ENCODE peak calls at places on chromosomes 5 and 9, in four cellular contexts. One of them, this sample, is unnamed.

GRCh38 chr9:99389087-99390033 is 167.3 kb downstream of the SEC61B start:
- DNase-seq in hepatocyte: no peak
- DNase-seq in stomach: no peak
- DNase-seq in DND-41: no peak
- DNase-seq in this sample: no peak

GRCh38 chr5:116520706-116521105 is 53.9 kb downstream of the SEMA6A start:
- DNase-seq in stomach: no peak
- DNase-seq in hepatocyte: no peak
- DNase-seq in DND-41: no peak
- DNase-seq in this sample: no peak

GRCh38 chr5:4116834-4117233 is 521.2 kb downstream of the IRX1 start:
- DNase-seq in DND-41: peak
- DNase-seq in hepatocyte: no peak
- DNase-seq in stomach: no peak
- DNase-seq in this sample: peak

GRCh38 chr9:129352157-129352870 is 174.3 kb upstream of the IER5L start:
- DNase-seq in DND-41: no peak
- DNase-seq in stomach: no peak
- DNase-seq in hepatocyte: no peak
- DNase-seq in this sample: peak

GRCh38 chr9:82970359-82970758 is 92.6 kb downstream of the RASEF start:
- DNase-seq in hepatocyte: no peak
- DNase-seq in DND-41: no peak
- DNase-seq in stomach: no peak
- DNase-seq in this sample: no peak

GRCh38 chr5:151952233-151952632 is 27.6 kb upstream of the GLRA1 start:
- DNase-seq in hepatocyte: no peak
- DNase-seq in stomach: no peak
- DNase-seq in DND-41: no peak
- DNase-seq in this sample: no peak

GRCh38 chr5:14038341-14038959 is 94.0 kb upstream of the DNAH5 start:
- DNase-seq in hepatocyte: peak
- DNase-seq in stomach: no peak
- DNase-seq in DND-41: no peak
- DNase-seq in this sample: no peak

GRCh38 chr5:84191296-84191695 is 193.4 kb downstream of the EDIL3 start:
- DNase-seq in stomach: no peak
- DNase-seq in DND-41: no peak
- DNase-seq in hepatocyte: no peak
- DNase-seq in this sample: no peak

GRCh38 chr5:2813678-2814077 is 62.2 kb upstream of the IRX2 start:
- DNase-seq in DND-41: no peak
- DNase-seq in stomach: no peak
- DNase-seq in hepatocyte: no peak
- DNase-seq in this sample: no peak

GRCh38 chr5:54524704-54525103 is 7.1 kb downstream of the SNX18 start:
- DNase-seq in DND-41: no peak
- DNase-seq in stomach: peak
- DNase-seq in hepatocyte: no peak
- DNase-seq in this sample: no peak

GRCh38 chr9:87535817-87536539 is 38.3 kb downstream of the DAPK1 start:
- DNase-seq in hepatocyte: no peak
- DNase-seq in DND-41: no peak
- DNase-seq in stomach: no peak
- DNase-seq in this sample: peak

GRCh38 chr5:137405393-137405792 is 93.7 kb downstream of the SPOCK1 start:
- DNase-seq in stomach: no peak
- DNase-seq in hepatocyte: no peak
- DNase-seq in DND-41: no peak
- DNase-seq in this sample: no peak

GRCh38 chr5:8522635-8523034 is 653.7 kb downstream of the MTRR start:
- DNase-seq in hepatocyte: peak
- DNase-seq in stomach: no peak
- DNase-seq in DND-41: no peak
- DNase-seq in this sample: no peak

GRCh38 chr9:127074561-127075548 is 47.6 kb downstream of the ANGPTL2 start:
- DNase-seq in stomach: no peak
- DNase-seq in hepatocyte: no peak
- DNase-seq in DND-41: no peak
- DNase-seq in this sample: no peak

GRCh38 chr9:136334541-136334940 is 7.2 kb downstream of the GPSM1 start:
- DNase-seq in DND-41: no peak
- DNase-seq in hepatocyte: no peak
- DNase-seq in stomach: no peak
- DNase-seq in this sample: no peak

GRCh38 chr5:115626444-115626823 is 598 bp upstream of the TMED7 start:
- DNase-seq in DND-41: no peak
- DNase-seq in hepatocyte: no peak
- DNase-seq in stomach: no peak
- DNase-seq in this sample: no peak

GRCh38 chr9:135085830-135086546 is 1.5 kb upstream of the OLFM1 start:
- DNase-seq in hepatocyte: peak
- DNase-seq in DND-41: peak
- DNase-seq in stomach: peak
- DNase-seq in this sample: peak

GRCh38 chr9:126519660-126520425 is 93.9 kb upstream of the LMX1B start:
- DNase-seq in DND-41: no peak
- DNase-seq in hepatocyte: no peak
- DNase-seq in stomach: no peak
- DNase-seq in this sample: peak

GRCh38 chr9:134304712-134305111 is 21.5 kb upstream of the RXRA start:
- DNase-seq in stomach: no peak
- DNase-seq in hepatocyte: no peak
- DNase-seq in DND-41: no peak
- DNase-seq in this sample: no peak

GRCh38 chr5:162243651-162244050 is 176.1 kb downstream of the GABRG2 start:
- DNase-seq in DND-41: no peak
- DNase-seq in stomach: no peak
- DNase-seq in hepatocyte: no peak
- DNase-seq in this sample: no peak

GRCh38 chr5:137706841-137707240 is 29.0 kb downstream of the KLHL3 start:
- DNase-seq in stomach: no peak
- DNase-seq in DND-41: no peak
- DNase-seq in hepatocyte: no peak
- DNase-seq in this sample: no peak

GRCh38 chr9:78437721-78438610 is 141.0 kb downstream of the PSAT1 start:
- DNase-seq in hepatocyte: no peak
- DNase-seq in DND-41: no peak
- DNase-seq in stomach: no peak
- DNase-seq in this sample: no peak

GRCh38 chr5:91898865-91899264 is 515.7 kb upstream of the ARRDC3 start:
- DNase-seq in DND-41: no peak
- DNase-seq in stomach: no peak
- DNase-seq in hepatocyte: no peak
- DNase-seq in this sample: no peak

GRCh38 chr5:34609951-34610431 is 46.1 kb upstream of the RAI14 start:
- DNase-seq in hepatocyte: no peak
- DNase-seq in stomach: no peak
- DNase-seq in DND-41: no peak
- DNase-seq in this sample: no peak

GRCh38 chr5:113022661-113023060 is 46.1 kb downstream of the DCP2 start:
- DNase-seq in DND-41: peak
- DNase-seq in stomach: no peak
- DNase-seq in hepatocyte: no peak
- DNase-seq in this sample: no peak

GRCh38 chr5:56711191-56711590 is 104.2 kb upstream of the MAP3K1 start:
- DNase-seq in hepatocyte: no peak
- DNase-seq in DND-41: no peak
- DNase-seq in stomach: no peak
- DNase-seq in this sample: no peak

GRCh38 chr9:125398243-125398642 is 136.6 kb downstream of the GAPVD1 start:
- DNase-seq in DND-41: no peak
- DNase-seq in stomach: no peak
- DNase-seq in hepatocyte: no peak
- DNase-seq in this sample: no peak

GRCh38 chr5:179275941-179276837 is 69.1 kb downstream of the ADAMTS2 start:
- DNase-seq in stomach: peak
- DNase-seq in DND-41: no peak
- DNase-seq in hepatocyte: peak
- DNase-seq in this sample: no peak

GRCh38 chr5:95808686-95809413 is 13.7 kb downstream of the GLRX start:
- DNase-seq in stomach: peak
- DNase-seq in hepatocyte: peak
- DNase-seq in DND-41: peak
- DNase-seq in this sample: peak

GRCh38 chr9:113388833-113389232 is 12.0 kb upstream of the HDHD3 start:
- DNase-seq in stomach: peak
- DNase-seq in DND-41: no peak
- DNase-seq in hepatocyte: no peak
- DNase-seq in this sample: no peak

GRCh38 chr9:126989847-126990821 is 75.6 kb downstream of the RALGPS1 start:
- DNase-seq in hepatocyte: no peak
- DNase-seq in DND-41: no peak
- DNase-seq in stomach: no peak
- DNase-seq in this sample: no peak

GRCh38 chr9:94586814-94587213 is 6.8 kb downstream of the FBP2 start:
- DNase-seq in hepatocyte: no peak
- DNase-seq in DND-41: no peak
- DNase-seq in stomach: no peak
- DNase-seq in this sample: peak

GRCh38 chr5:76663573-76663972 is 40.4 kb upstream of the F2RL2 start:
- DNase-seq in hepatocyte: no peak
- DNase-seq in stomach: no peak
- DNase-seq in DND-41: no peak
- DNase-seq in this sample: no peak

GRCh38 chr9:125337282-125337681 is 75.7 kb downstream of the GAPVD1 start:
- DNase-seq in DND-41: no peak
- DNase-seq in stomach: no peak
- DNase-seq in hepatocyte: no peak
- DNase-seq in this sample: no peak

GRCh38 chr5:9194509-9194908 is 351.4 kb downstream of the SEMA5A start:
- DNase-seq in stomach: no peak
- DNase-seq in DND-41: no peak
- DNase-seq in hepatocyte: no peak
- DNase-seq in this sample: no peak

GRCh38 chr5:25544652-25545249 is 900.0 kb upstream of the CDH10 start:
- DNase-seq in hepatocyte: peak
- DNase-seq in stomach: peak
- DNase-seq in DND-41: peak
- DNase-seq in this sample: peak

DNA sequence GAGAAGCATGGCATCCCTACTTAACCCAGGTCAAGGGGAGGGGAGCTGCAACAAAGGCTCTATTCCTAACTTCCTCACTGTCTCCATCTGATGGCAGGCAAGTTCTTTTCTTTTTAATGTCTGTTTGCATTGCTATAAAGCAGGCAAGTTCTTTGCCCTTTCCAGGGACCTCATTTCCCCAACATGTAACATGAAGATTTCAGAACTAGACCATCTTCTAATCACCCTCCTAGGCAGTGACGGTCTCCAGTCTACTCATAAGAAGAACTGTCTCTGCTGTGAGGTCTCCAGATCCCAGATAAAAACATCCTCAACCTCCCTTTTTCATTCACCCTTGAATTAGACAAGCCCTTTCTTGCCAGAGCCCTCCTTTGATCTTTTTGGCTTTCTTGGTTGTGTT is 42.1 kb downstream of the PPP1R2B start:
- DNase-seq in hepatocyte: no peak
- DNase-seq in stomach: no peak
- DNase-seq in DND-41: no peak
- DNase-seq in this sample: no peak
- TF ChIP-seq CTCF in hepatocyte: peak
- TF ChIP-seq CTCF in stomach: no peak
- TF ChIP-seq CTCF in DND-41: no peak
- TF ChIP-seq CTCF in this sample: no peak

DNA sequence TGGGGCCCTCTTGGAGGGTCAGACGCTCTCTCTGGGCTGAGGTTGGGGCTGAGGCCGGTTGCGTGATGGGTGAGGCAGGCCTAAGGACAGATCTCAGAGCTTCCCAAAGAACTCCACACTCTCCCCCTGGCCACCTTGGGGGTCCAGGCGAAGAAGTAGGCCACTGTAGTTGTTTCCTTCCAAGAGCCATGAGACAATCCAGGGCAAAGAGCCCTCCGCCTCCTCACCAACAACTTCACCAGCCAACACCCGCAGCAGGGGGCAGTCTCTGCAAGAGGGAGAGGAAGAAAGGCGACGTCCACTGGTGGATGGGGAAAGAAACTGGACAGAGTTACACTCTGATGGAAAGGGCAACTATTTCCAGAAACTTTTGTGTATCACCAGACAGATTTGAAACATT is 10.7 kb downstream of the SLC35A4 start:
- DNase-seq in DND-41: no peak
- DNase-seq in stomach: peak
- DNase-seq in hepatocyte: no peak
- DNase-seq in this sample: peak
- TF ChIP-seq CTCF in DND-41: no peak
- TF ChIP-seq CTCF in stomach: no peak
- TF ChIP-seq CTCF in hepatocyte: no peak
- TF ChIP-seq CTCF in this sample: peak

GRCh38 chr5:53114988-53115387 is 5.4 kb upstream of the MOCS2 start:
- DNase-seq in DND-41: no peak
- DNase-seq in hepatocyte: no peak
- DNase-seq in stomach: no peak
- DNase-seq in this sample: no peak
- TF ChIP-seq CTCF in DND-41: peak
- TF ChIP-seq CTCF in hepatocyte: peak
- TF ChIP-seq CTCF in stomach: no peak
- TF ChIP-seq CTCF in this sample: no peak

GRCh38 chr5:78636682-78637081 is 11.9 kb downstream of the LHFPL2 start:
- DNase-seq in hepatocyte: no peak
- DNase-seq in DND-41: no peak
- DNase-seq in stomach: no peak
- DNase-seq in this sample: no peak

GRCh38 chr5:78631931-78632330 is 16.6 kb downstream of the LHFPL2 start:
- DNase-seq in DND-41: no peak
- DNase-seq in stomach: no peak
- DNase-seq in hepatocyte: no peak
- DNase-seq in this sample: no peak

GRCh38 chr5:78633710-78634109 is 14.9 kb downstream of the LHFPL2 start:
- DNase-seq in DND-41: no peak
- DNase-seq in stomach: no peak
- DNase-seq in hepatocyte: no peak
- DNase-seq in this sample: no peak

GRCh38 chr5:78632467-78632866 is 16.1 kb downstream of the LHFPL2 start:
- DNase-seq in hepatocyte: no peak
- DNase-seq in stomach: no peak
- DNase-seq in DND-41: no peak
- DNase-seq in this sample: no peak

DNA sequence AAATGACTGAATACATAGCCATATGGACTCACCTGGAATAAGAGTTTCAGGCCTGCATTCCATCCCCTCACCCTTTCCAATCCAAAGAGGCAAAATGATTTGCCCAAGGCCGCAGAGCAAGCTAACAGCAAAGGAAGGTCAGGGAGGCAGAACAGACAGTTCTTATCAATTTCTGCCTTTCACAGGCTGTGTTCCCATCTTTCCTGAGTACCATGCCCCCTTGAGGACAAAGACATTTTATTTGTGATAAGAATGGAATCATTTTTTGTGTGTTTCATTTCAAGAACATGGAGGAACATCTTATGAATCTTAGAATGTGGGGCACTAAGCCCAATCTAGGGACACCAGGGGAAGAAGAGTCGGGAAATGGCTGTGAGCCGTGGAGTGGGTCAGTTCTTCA is 13.9 kb downstream of the LHFPL2 start:
- DNase-seq in hepatocyte: no peak
- DNase-seq in stomach: no peak
- DNase-seq in DND-41: no peak
- DNase-seq in this sample: no peak
- TF ChIP-seq CTCF in hepatocyte: peak
- TF ChIP-seq CTCF in stomach: no peak
- TF ChIP-seq CTCF in DND-41: no peak
- TF ChIP-seq CTCF in this sample: no peak

GRCh38 chr9:131677445-131678180 is 62.3 kb downstream of the RAPGEF1 start:
- DNase-seq in DND-41: no peak
- DNase-seq in hepatocyte: no peak
- DNase-seq in stomach: no peak
- DNase-seq in this sample: no peak
- TF ChIP-seq CTCF in DND-41: no peak
- TF ChIP-seq CTCF in hepatocyte: no peak
- TF ChIP-seq CTCF in stomach: no peak
- TF ChIP-seq CTCF in this sample: no peak